ENCODE peak calls at places on chromosomes 11 and 22, in four cellular contexts. One of them, this sample, is unnamed.

GRCh38 chr11:107679255-107680024 is 32.4 kb downstream of the SLN start:
- DNase-seq in fibroblast of pulmonary artery: no peak
- DNase-seq in colonic mucosa: no peak
- DNase-seq in LoVo: no peak
- DNase-seq in this sample: no peak

GRCh38 chr11:22779850-22780249 is 49.8 kb downstream of the SVIP start:
- DNase-seq in fibroblast of pulmonary artery: no peak
- DNase-seq in colonic mucosa: no peak
- DNase-seq in LoVo: no peak
- DNase-seq in this sample: no peak

GRCh38 chr11:93392862-93393261 is 62.3 kb downstream of the DEUP1 start:
- DNase-seq in fibroblast of pulmonary artery: no peak
- DNase-seq in colonic mucosa: no peak
- DNase-seq in LoVo: no peak
- DNase-seq in this sample: no peak

GRCh38 chr11:36540998-36541397 is 26.8 kb upstream of the RAG1 start:
- DNase-seq in fibroblast of pulmonary artery: peak
- DNase-seq in colonic mucosa: peak
- DNase-seq in LoVo: peak
- DNase-seq in this sample: no peak

GRCh38 chr22:25127274-25127673 is 72.4 kb upstream of the CRYBB3 start:
- DNase-seq in fibroblast of pulmonary artery: no peak
- DNase-seq in colonic mucosa: no peak
- DNase-seq in LoVo: no peak
- DNase-seq in this sample: no peak

GRCh38 chr22:25777411-25777810 is 35.4 kb downstream of the MYO18B start:
- DNase-seq in fibroblast of pulmonary artery: no peak
- DNase-seq in colonic mucosa: no peak
- DNase-seq in LoVo: no peak
- DNase-seq in this sample: no peak

GRCh38 chr11:72582206-72583176 is 91.7 kb downstream of the PDE2A start:
- DNase-seq in fibroblast of pulmonary artery: no peak
- DNase-seq in colonic mucosa: no peak
- DNase-seq in LoVo: no peak
- DNase-seq in this sample: no peak

GRCh38 chr11:19398772-19399542 is 158.2 kb upstream of the E2F8 start:
- DNase-seq in fibroblast of pulmonary artery: peak
- DNase-seq in colonic mucosa: no peak
- DNase-seq in LoVo: no peak
- DNase-seq in this sample: no peak

GRCh38 chr22:35887296-35887875 is 141.2 kb downstream of the RBFOX2 start:
- DNase-seq in fibroblast of pulmonary artery: no peak
- DNase-seq in colonic mucosa: no peak
- DNase-seq in LoVo: no peak
- DNase-seq in this sample: no peak

GRCh38 chr11:45089845-45090499 is 56.5 kb upstream of the PRDM11 start:
- DNase-seq in fibroblast of pulmonary artery: peak
- DNase-seq in colonic mucosa: no peak
- DNase-seq in LoVo: no peak
- DNase-seq in this sample: no peak

GRCh38 chr11:94769897-94770296 is 1.7 kb downstream of the AMOTL1 start:
- DNase-seq in fibroblast of pulmonary artery: no peak
- DNase-seq in colonic mucosa: no peak
- DNase-seq in LoVo: no peak
- DNase-seq in this sample: no peak

GRCh38 chr11:94790771-94791180 is 22.6 kb downstream of the AMOTL1 start:
- DNase-seq in fibroblast of pulmonary artery: no peak
- DNase-seq in colonic mucosa: no peak
- DNase-seq in LoVo: no peak
- DNase-seq in this sample: no peak

GRCh38 chr11:113587318-113587739 is 112.1 kb upstream of the DRD2 start:
- DNase-seq in fibroblast of pulmonary artery: no peak
- DNase-seq in colonic mucosa: no peak
- DNase-seq in LoVo: no peak
- DNase-seq in this sample: peak

GRCh38 chr11:1564535-1565172 is 7.4 kb downstream of the DUSP8 start:
- DNase-seq in fibroblast of pulmonary artery: peak
- DNase-seq in colonic mucosa: peak
- DNase-seq in LoVo: no peak
- DNase-seq in this sample: no peak

GRCh38 chr22:32202161-32202538 is 2.7 kb downstream of the RFPL2 start:
- DNase-seq in fibroblast of pulmonary artery: no peak
- DNase-seq in colonic mucosa: no peak
- DNase-seq in LoVo: no peak
- DNase-seq in this sample: no peak

GRCh38 chr11:121656333-121657090 is 203.7 kb upstream of the SORL1-AS1 start:
- DNase-seq in fibroblast of pulmonary artery: no peak
- DNase-seq in colonic mucosa: no peak
- DNase-seq in LoVo: no peak
- DNase-seq in this sample: no peak

GRCh38 chr11:12063251-12063650 is 47.1 kb upstream of the MICAL2 start:
- DNase-seq in fibroblast of pulmonary artery: no peak
- DNase-seq in colonic mucosa: no peak
- DNase-seq in LoVo: no peak
- DNase-seq in this sample: no peak

This sample was measured in T-helper 1 cell.